ENCODE peak calls at places on chromosome 2, in nine cellular contexts. Z is stimulated activated CD4-positive, alpha-beta T cell treated with anti-CD3 and anti-CD28 coated beads, Interleukin-2, amount 100 ng/mL, for 48 hours; S is stimulated activated CD8-positive, alpha-beta memory T cell treated with anti-CD3 and anti-CD28 coated beads, Interleukin-15, amount 100 ng/mL, for 1 hour; X is esophagus squamous epithelium; F is AG04449; E is left cardiac atrium; C is kidney tubule cell; W is frontal cortex; D is amygdala. A is an unnamed sample.

GRCh38 chr2:206939340-206939739 is at the start of gene CPO:
- DNase-seq in X (no peak), Z (no peak), S (no peak), D (no peak), E (no peak), F (no peak), C (no peak), W (no peak), A (no peak)

GRCh38 chr2:127607399-127607908 is 38.5 kb upstream of the GPR17 start:
- DNase-seq in W (no peak), Z (no peak), D (no peak), S (no peak), X (no peak), E (no peak), C (no peak), F (no peak), A (no peak)

GRCh38 chr2:8659735-8660492 is 21.9 kb upstream of the ID2 start:
- DNase-seq in S (no peak), F (no peak), C (no peak), D (no peak), Z (no peak), E (no peak), W (no peak), X (no peak), A (no peak)

GRCh38 chr2:30385327-30385726 is 61.7 kb upstream of the LCLAT1 start:
- DNase-seq in D (no peak), S (no peak), W (no peak), X (no peak), F (no peak), C (peak; percentile 49), Z (no peak), E (no peak), A (no peak)

GRCh38 chr2:73926493-73927327 is at the start of gene DGUOK:
- DNase-seq in Z (peak; percentile 94), E (peak; percentile 99), D (peak; percentile 96), X (peak; percentile 93), F (peak; percentile 95), S (peak; percentile 91), W (peak; percentile 68), C (peak; percentile 99), A (peak; percentile 96)

GRCh38 chr2:233242231-233242917 is 9.1 kb upstream of the ATG16L1 start:
- DNase-seq in Z (no peak), E (no peak), D (no peak), S (no peak), C (no peak), W (no peak), F (no peak), X (no peak), A (peak; percentile 31)

GRCh38 chr2:29000481-29000880 is 19.4 kb downstream of the TOGARAM2 start:
- DNase-seq in F (no peak), D (no peak), Z (no peak), C (no peak), W (no peak), S (no peak), X (no peak), E (no peak), A (no peak)

GRCh38 chr2:40448476-40449079 is 3.3 kb downstream of the SLC8A1 start:
- DNase-seq in E (no peak), Z (no peak), F (no peak), C (peak; percentile 25), S (no peak), W (no peak), X (no peak), D (no peak), A (no peak)

GRCh38 chr2:240570531-240571313 is 2.4 kb downstream of the RNPEPL1 start:
- DNase-seq in C (no peak), F (no peak), X (no peak), E (peak; percentile 17), D (no peak), W (no peak), Z (no peak), S (no peak), A (peak; percentile 35)

GRCh38 chr2:220309215-220309614 is 681.8 kb downstream of the SLC4A3 start:
- DNase-seq in S (no peak), D (no peak), E (no peak), X (no peak), Z (no peak), C (no peak), W (no peak), F (no peak), A (no peak)

GRCh38 chr2:73006969-73007710 is 64.4 kb downstream of the SFXN5 start:
- DNase-seq in X (no peak), S (no peak), W (no peak), Z (no peak), C (no peak), F (no peak), E (no peak), D (no peak), A (no peak)

GRCh38 chr2:56267412-56267788 is 83.6 kb downstream of the CCDC85A start:
- DNase-seq in Z (no peak), E (no peak), D (no peak), C (no peak), W (no peak), S (no peak), F (no peak), X (no peak), A (no peak)

GRCh38 chr2:120729410-120730052 is 6.1 kb upstream of the GLI2 start:
- DNase-seq in Z (no peak), F (no peak), X (no peak), E (no peak), S (no peak), D (no peak), W (no peak), C (peak; percentile 46), A (no peak)

GRCh38 chr2:26333286-26333685 is 12.7 kb upstream of the SELENOI start:
- DNase-seq in C (peak; percentile 79), F (no peak), Z (no peak), S (no peak), W (no peak), D (no peak), X (no peak), E (no peak), A (no peak)

GRCh38 chr2:88807237-88807962 is 115.9 kb downstream of the RPIA start:
- DNase-seq in X (no peak), C (no peak), F (no peak), D (no peak), Z (no peak), E (no peak), W (no peak), S (no peak), A (no peak)

GRCh38 chr2:239519081-239519920 is 118.5 kb upstream of the HDAC4 start:
- DNase-seq in F (no peak), C (no peak), Z (no peak), D (no peak), S (no peak), E (peak; percentile 50), W (no peak), X (no peak), A (no peak)

GRCh38 chr2:24971550-24972314 is at the start of gene DNAJC27:
- DNase-seq in X (peak; percentile 94), Z (peak; percentile 95), D (peak; percentile 96), W (peak; percentile 90), F (peak; percentile 87), C (peak; percentile 98), S (peak; percentile 95), E (peak; percentile 98), A (peak; percentile 99)

GRCh38 chr2:197705143-197705911 is at the start of gene MARS2:
- DNase-seq in S (peak; percentile 77), E (peak; percentile 96), D (peak; percentile 87), W (peak; percentile 88), Z (peak; percentile 86), C (peak; percentile 93), F (peak; percentile 29), X (peak; percentile 58), A (peak; percentile 91)

GRCh38 chr2:97998431-97998830 is 2.7 kb upstream of the TMEM131 start:
- DNase-seq in Z (no peak), E (no peak), X (no peak), S (no peak), C (no peak), F (no peak), W (no peak), D (no peak), A (no peak)

GRCh38 chr2:52934354-52934898 is 833.2 kb upstream of the CHAC2 start:
- DNase-seq in E (no peak), W (no peak), F (no peak), Z (no peak), C (peak; percentile 84), S (no peak), X (no peak), D (no peak), A (no peak)

GRCh38 chr2:227821043-227821942 is 7.7 kb downstream of the CCL20 start:
- DNase-seq in S (no peak), W (no peak), C (peak; percentile 80), Z (no peak), D (no peak), X (no peak), E (no peak), F (no peak), A (no peak)

GRCh38 chr2:26344581-26345283 is 1.2 kb upstream of the SELENOI start:
- DNase-seq in C (peak; percentile 87), S (no peak), D (no peak), W (no peak), Z (no peak), X (no peak), F (no peak), E (no peak), A (no peak)

GRCh38 chr2:73922681-73923080 is 4.0 kb upstream of the DGUOK start:
- DNase-seq in X (no peak), Z (no peak), S (no peak), C (no peak), W (no peak), E (no peak), F (no peak), D (no peak), A (no peak)

GRCh38 chr2:44623622-44624351 is 262.0 kb downstream of the CAMKMT start:
- DNase-seq in F (no peak), C (no peak), S (no peak), W (no peak), D (no peak), E (no peak), X (no peak), Z (no peak), A (no peak)

A was measured in dorsolateral prefrontal cortex.